ENCODE peak calls at places on chromosomes 7 and 10, in four cellular contexts. One of them, this sample, is unnamed.

GRCh38 chr10:122073508-122073907 is 84.5 kb downstream of the TACC2 start:
- DNase-seq in hippocampal formation: no peak
- DNase-seq in amniotic stem cell: no peak
- DNase-seq in Peyer's patch: no peak
- DNase-seq in this sample: no peak

GRCh38 chr7:131819891-131820290 is 263.5 kb upstream of the PODXL start:
- DNase-seq in amniotic stem cell: no peak
- DNase-seq in Peyer's patch: no peak
- DNase-seq in hippocampal formation: no peak
- DNase-seq in this sample: no peak

GRCh38 chr7:144384071-144384470 is 19.4 kb downstream of the NOBOX start:
- DNase-seq in hippocampal formation: no peak
- DNase-seq in Peyer's patch: no peak
- DNase-seq in amniotic stem cell: no peak
- DNase-seq in this sample: peak

GRCh38 chr7:1065263-1066260 is 21.2 kb downstream of the GPR146 start:
- DNase-seq in hippocampal formation: peak
- DNase-seq in amniotic stem cell: peak
- DNase-seq in Peyer's patch: peak
- DNase-seq in this sample: peak

GRCh38 chr7:27883726-27884125 is 143.8 kb downstream of the TAX1BP1 start:
- DNase-seq in amniotic stem cell: no peak
- DNase-seq in hippocampal formation: no peak
- DNase-seq in Peyer's patch: no peak
- DNase-seq in this sample: no peak

GRCh38 chr10:69202332-69202731 is 17.8 kb upstream of the HKDC1 start:
- DNase-seq in Peyer's patch: no peak
- DNase-seq in amniotic stem cell: no peak
- DNase-seq in hippocampal formation: no peak
- DNase-seq in this sample: no peak

GRCh38 chr7:98418636-98419315 is 17.9 kb upstream of the BAIAP2L1 start:
- DNase-seq in amniotic stem cell: peak
- DNase-seq in hippocampal formation: no peak
- DNase-seq in Peyer's patch: no peak
- DNase-seq in this sample: peak

GRCh38 chr7:155741061-155741460 is 71.2 kb downstream of the SHH start:
- DNase-seq in amniotic stem cell: no peak
- DNase-seq in hippocampal formation: no peak
- DNase-seq in Peyer's patch: no peak
- DNase-seq in this sample: no peak

GRCh38 chr7:106543221-106543757 is 117.7 kb downstream of the CCDC71L start:
- DNase-seq in amniotic stem cell: no peak
- DNase-seq in hippocampal formation: no peak
- DNase-seq in Peyer's patch: no peak
- DNase-seq in this sample: no peak

GRCh38 chr7:76074306-76074971 is 26.5 kb downstream of the MDH2 start:
- DNase-seq in hippocampal formation: no peak
- DNase-seq in amniotic stem cell: no peak
- DNase-seq in Peyer's patch: no peak
- DNase-seq in this sample: no peak

GRCh38 chr10:123428302-123428701 is 237.9 kb upstream of the GPR26 start:
- DNase-seq in Peyer's patch: no peak
- DNase-seq in amniotic stem cell: no peak
- DNase-seq in hippocampal formation: no peak
- DNase-seq in this sample: no peak

GRCh38 chr7:78702770-78703169 is 750.7 kb downstream of the MAGI2 start:
- DNase-seq in amniotic stem cell: peak
- DNase-seq in Peyer's patch: no peak
- DNase-seq in hippocampal formation: no peak
- DNase-seq in this sample: no peak

GRCh38 chr7:84176716-84177115 is 17.9 kb downstream of the SEMA3A start:
- DNase-seq in hippocampal formation: no peak
- DNase-seq in amniotic stem cell: no peak
- DNase-seq in Peyer's patch: no peak
- DNase-seq in this sample: no peak

GRCh38 chr10:50400694-50401093 is 149.4 kb upstream of the ASAH2 start:
- DNase-seq in Peyer's patch: no peak
- DNase-seq in amniotic stem cell: no peak
- DNase-seq in hippocampal formation: no peak
- DNase-seq in this sample: no peak

GRCh38 chr7:50625360-50625759 is 60.2 kb upstream of the DDC start:
- DNase-seq in amniotic stem cell: no peak
- DNase-seq in hippocampal formation: no peak
- DNase-seq in Peyer's patch: no peak
- DNase-seq in this sample: no peak

GRCh38 chr10:125521721-125522680 is 161.0 kb downstream of the TEX36 start:
- DNase-seq in hippocampal formation: no peak
- DNase-seq in amniotic stem cell: no peak
- DNase-seq in Peyer's patch: no peak
- DNase-seq in this sample: no peak

GRCh38 chr10:101014230-101014884 is 14.7 kb downstream of the LZTS2 start:
- DNase-seq in amniotic stem cell: peak
- DNase-seq in Peyer's patch: peak
- DNase-seq in hippocampal formation: peak
- DNase-seq in this sample: peak

GRCh38 chr10:102322914-102323313 is 72.6 kb upstream of the NFKB2 start:
- DNase-seq in Peyer's patch: no peak
- DNase-seq in hippocampal formation: no peak
- DNase-seq in amniotic stem cell: no peak
- DNase-seq in this sample: no peak

GRCh38 chr7:55241958-55242357 is 123.2 kb upstream of the LANCL2 start:
- DNase-seq in amniotic stem cell: no peak
- DNase-seq in hippocampal formation: no peak
- DNase-seq in Peyer's patch: no peak
- DNase-seq in this sample: no peak

GRCh38 chr7:134302120-134302519 is 14.6 kb downstream of the SLC35B4 start:
- DNase-seq in hippocampal formation: no peak
- DNase-seq in amniotic stem cell: no peak
- DNase-seq in Peyer's patch: no peak
- DNase-seq in this sample: no peak

GRCh38 chr7:138072726-138073125 is 3.5 kb upstream of the AKR1D1 start:
- DNase-seq in hippocampal formation: no peak
- DNase-seq in amniotic stem cell: no peak
- DNase-seq in Peyer's patch: no peak
- DNase-seq in this sample: no peak

GRCh38 chr10:121436281-121436629 is 162.0 kb downstream of the FGFR2 start:
- DNase-seq in Peyer's patch: no peak
- DNase-seq in amniotic stem cell: no peak
- DNase-seq in hippocampal formation: no peak
- DNase-seq in this sample: no peak

GRCh38 chr10:79431891-79432831 is 13.3 kb downstream of the ZCCHC24 start:
- DNase-seq in Peyer's patch: no peak
- DNase-seq in hippocampal formation: no peak
- DNase-seq in amniotic stem cell: no peak
- DNase-seq in this sample: no peak

GRCh38 chr10:84310470-84310869 is 17.9 kb upstream of the CCSER2 start:
- DNase-seq in Peyer's patch: no peak
- DNase-seq in amniotic stem cell: no peak
- DNase-seq in hippocampal formation: no peak
- DNase-seq in this sample: no peak

GRCh38 chr10:69458426-69459100 is 7.3 kb downstream of the TSPAN15 start:
- DNase-seq in amniotic stem cell: no peak
- DNase-seq in Peyer's patch: no peak
- DNase-seq in hippocampal formation: peak
- DNase-seq in this sample: peak

GRCh38 chr7:28988091-28988490 is 30.0 kb upstream of the TRIL start:
- DNase-seq in Peyer's patch: no peak
- DNase-seq in hippocampal formation: no peak
- DNase-seq in amniotic stem cell: no peak
- DNase-seq in this sample: no peak

GRCh38 chr7:37352974-37353948 is 95.4 kb downstream of the ELMO1 start:
- DNase-seq in hippocampal formation: no peak
- DNase-seq in Peyer's patch: peak
- DNase-seq in amniotic stem cell: no peak
- DNase-seq in this sample: peak

GRCh38 chr7:120185940-120186682 is 86.9 kb upstream of the KCND2 start:
- DNase-seq in hippocampal formation: no peak
- DNase-seq in Peyer's patch: no peak
- DNase-seq in amniotic stem cell: no peak
- DNase-seq in this sample: no peak

GRCh38 chr10:31242902-31243301 is 76.1 kb upstream of the ZEB1 start:
- DNase-seq in hippocampal formation: no peak
- DNase-seq in amniotic stem cell: peak
- DNase-seq in Peyer's patch: no peak
- DNase-seq in this sample: no peak

GRCh38 chr10:120477723-120478270 is 20.8 kb downstream of the PLPP4 start:
- DNase-seq in Peyer's patch: no peak
- DNase-seq in hippocampal formation: no peak
- DNase-seq in amniotic stem cell: no peak
- DNase-seq in this sample: no peak

GRCh38 chr10:104284783-104285182 is 15.8 kb downstream of the GSTO2 start:
- DNase-seq in amniotic stem cell: no peak
- DNase-seq in Peyer's patch: no peak
- DNase-seq in hippocampal formation: no peak
- DNase-seq in this sample: no peak

This sample was measured in left colon.